ENCODE peak calls at places on chromosome 22, in five cellular contexts. T, U, Z, S and E are unnamed samples.

GRCh38 chr22:19122752-19123492 is 710 bp upstream of the DGCR2 start:
- DNase-seq in S (no peak), Z (no peak), T (no peak), U (no peak), E (no peak)

GRCh38 chr22:22358686-22359085 is 114.1 kb downstream of the VPREB1 start:
- DNase-seq in Z (no peak), S (no peak), T (no peak), U (no peak), E (no peak)

GRCh38 chr22:49502126-49502826 is 325.4 kb downstream of the BRD1 start:
- DNase-seq in Z (no peak), S (no peak), T (no peak), U (no peak), E (peak; percentile 85)

GRCh38 chr22:20232781-20233180 is 35.3 kb downstream of the RTN4R start:
- DNase-seq in T (no peak), Z (no peak), U (no peak), S (no peak), E (no peak)

GRCh38 chr22:45225732-45226560 is 14.7 kb downstream of the KIAA0930 start:
- DNase-seq in S (no peak), Z (peak; percentile 75), U (no peak), T (peak; percentile 65), E (no peak)

GRCh38 chr22:39967996-39968968 is 8.1 kb downstream of the TMA7B start:
- DNase-seq in S (no peak), Z (no peak), T (no peak), U (peak; percentile 53), E (no peak)

GRCh38 chr22:31737932-31738331 is 12.0 kb downstream of the PRR14L start:
- DNase-seq in Z (no peak), S (no peak), T (no peak), U (no peak), E (no peak)

GRCh38 chr22:38957046-38957770 is at the start of gene APOBEC3A:
- DNase-seq in Z (no peak), T (no peak), U (no peak), S (no peak), E (no peak)

GRCh38 chr22:50091092-50091491 is 1.3 kb downstream of the MOV10L1 start:
- DNase-seq in T (no peak), S (no peak), U (no peak), Z (no peak), E (no peak)

GRCh38 chr22:37157516-37158289 is 8.0 kb upstream of the IL2RB start:
- DNase-seq in S (no peak), T (no peak), Z (no peak), U (no peak), E (no peak)

GRCh38 chr22:31223786-31224191 is 11.7 kb downstream of the LIMK2 start:
- DNase-seq in Z (no peak), S (no peak), U (no peak), T (no peak), E (no peak)

GRCh38 chr22:37050913-37051628 is 471 bp upstream of the KCTD17 start:
- DNase-seq in S (no peak), U (no peak), T (no peak), Z (no peak), E (no peak)

GRCh38 chr22:41567452-41567768 is 6.6 kb downstream of the CSDC2 start:
- DNase-seq in S (no peak), U (peak; percentile 45), Z (no peak), T (no peak), E (no peak)

GRCh38 chr22:43483266-43483665 is 71.5 kb downstream of the MPPED1 start:
- DNase-seq in Z (no peak), U (no peak), T (no peak), S (no peak), E (no peak)

GRCh38 chr22:27164781-27165503 is 507.6 kb downstream of the MIAT start:
- DNase-seq in T (no peak), S (no peak), Z (no peak), U (no peak), E (peak; percentile 76)

GRCh38 chr22:33076368-33076767 is 18.2 kb upstream of the SYN3 start:
- DNase-seq in Z (no peak), S (no peak), T (no peak), U (no peak), E (peak; percentile 13)

GRCh38 chr22:36328635-36329216 is 59.0 kb downstream of the MYH9 start:
- DNase-seq in U (peak; percentile 75), S (no peak), Z (peak; percentile 79), T (no peak), E (peak; percentile 97)

GRCh38 chr22:34972498-34972897 is 93.5 kb upstream of the ISX start:
- DNase-seq in U (no peak), Z (no peak), T (no peak), S (no peak), E (no peak)

GRCh38 chr22:36073476-36073875 is 44.9 kb upstream of the RBFOX2 start:
- DNase-seq in T (no peak), U (no peak), S (no peak), Z (peak; percentile 33), E (no peak)

GRCh38 chr22:30636226-30637077 is 871 bp downstream of the SLC35E4 start:
- DNase-seq in U (peak; percentile 55), S (no peak), T (no peak), Z (peak; percentile 22), E (no peak)

GRCh38 chr22:40310081-40310770 is 36.1 kb upstream of the ADSL start:
- DNase-seq in U (no peak), S (no peak), Z (peak; percentile 91), T (peak; percentile 70), E (no peak)

GRCh38 chr22:42439821-42440674 is 7.8 kb upstream of the NFAM1 start:
- DNase-seq in Z (no peak), S (no peak), T (peak; percentile 78), U (peak; percentile 47), E (peak; percentile 18)

GRCh38 chr22:50673231-50674126 is 856 bp downstream of the SHANK3 start:
- DNase-seq in T (peak; percentile 44), S (no peak), U (no peak), Z (no peak), E (no peak)

GRCh38 chr22:27801616-27802388 is at the start of gene MN1:
- DNase-seq in T (peak; percentile 82), U (peak; percentile 79), Z (no peak), S (peak; percentile 38), E (peak; percentile 35)

GRCh38 chr22:39176067-39176621 is 23.7 kb upstream of the CBX7 start:
- DNase-seq in Z (peak; percentile 73), T (peak; percentile 78), S (no peak), U (peak; percentile 89), E (peak; percentile 85)